ENCODE peak calls at places on chromosomes 3 and 15, in five cellular contexts. F, Q, B, D and X are unnamed samples.

GRCh38 chr3:52063026-52063723 is 6.8 kb upstream of the DUSP7 start:
- DNase-seq in F (no peak), Q (no peak), B (no peak), D (no peak), X (no peak)

GRCh38 chr3:197025736-197026480 is 3.7 kb downstream of the MELTF start:
- DNase-seq in F (no peak), Q (no peak), B (no peak), D (no peak), X (no peak)

GRCh38 chr15:41011055-41011815 is 58.0 kb downstream of the CHAC1 start:
- DNase-seq in F (no peak), Q (no peak), B (peak), D (no peak), X (no peak)

GRCh38 chr3:128481438-128481942 is 11.5 kb downstream of the GATA2 start:
- DNase-seq in F (no peak), Q (no peak), B (no peak), D (no peak), X (no peak)

GRCh38 chr3:79253704-79254103 is 514.1 kb downstream of the ROBO1 start:
- DNase-seq in F (no peak), Q (no peak), B (no peak), D (no peak), X (no peak)

GRCh38 chr3:195698325-195699147 is 22.2 kb upstream of the MUC20 start:
- DNase-seq in F (no peak), Q (no peak), B (no peak), D (no peak), X (no peak)

GRCh38 chr15:68379058-68379758 is 52.8 kb downstream of the ITGA11 start:
- DNase-seq in F (no peak), Q (no peak), B (no peak), D (no peak), X (no peak)

GRCh38 chr15:90887037-90887481 is 2.8 kb downstream of the FES start:
- DNase-seq in F (no peak), Q (no peak), B (no peak), D (no peak), X (no peak)

GRCh38 chr3:66499881-66500574 is 794 bp downstream of the LRIG1 start:
- DNase-seq in F (peak), Q (peak), B (peak), D (no peak), X (no peak)

GRCh38 chr3:114310701-114311100 is 16.9 kb downstream of the TIGIT start:
- DNase-seq in F (no peak), Q (no peak), B (no peak), D (no peak), X (no peak)

GRCh38 chr3:69084326-69084667 is 440 bp upstream of the ARL6IP5 start:
- DNase-seq in F (no peak), Q (no peak), B (peak), D (no peak), X (peak)

GRCh38 chr3:119524931-119525662 is 26.8 kb downstream of the TIMMDC1 start:
- DNase-seq in F (no peak), Q (no peak), B (peak), D (no peak), X (peak)

GRCh38 chr15:94924971-94925593 is 693.7 kb downstream of the MCTP2 start:
- DNase-seq in F (no peak), Q (no peak), B (peak), D (no peak), X (no peak)

GRCh38 chr3:86830566-86830965 is 160.4 kb downstream of the VGLL3 start:
- DNase-seq in F (no peak), Q (no peak), B (peak), D (no peak), X (peak)

GRCh38 chr15:30865257-30865656 is 38.5 kb upstream of the FAN1 start:
- DNase-seq in F (no peak), Q (no peak), B (no peak), D (no peak), X (no peak)

GRCh38 chr3:66039590-66039887 is 821 bp upstream of the MAGI1 start:
- DNase-seq in F (no peak), Q (no peak), B (peak), D (no peak), X (peak)

GRCh38 chr3:160929595-160929994 is 173.6 kb downstream of the PPM1L start:
- DNase-seq in F (no peak), Q (no peak), B (no peak), D (no peak), X (peak)

GRCh38 chr3:53218136-53218535 is 37.7 kb downstream of the TKT start:
- DNase-seq in F (no peak), Q (no peak), B (no peak), D (no peak), X (no peak)

GRCh38 chr3:194256040-194256945 is 94.8 kb downstream of the CPN2 start:
- DNase-seq in F (no peak), Q (no peak), B (no peak), D (no peak), X (no peak)

GRCh38 chr3:1404270-1404669 is 311.4 kb downstream of the CNTN6 start:
- DNase-seq in F (no peak), Q (no peak), B (peak), D (no peak), X (peak)

GRCh38 chr15:101193063-101193712 is 58.7 kb downstream of the CHSY1 start:
- DNase-seq in F (no peak), Q (no peak), B (no peak), D (no peak), X (no peak)

GRCh38 chr15:66481107-66481856 is 16.3 kb downstream of the SNAPC5 start:
- DNase-seq in F (no peak), Q (no peak), B (peak), D (no peak), X (no peak)

GRCh38 chr3:123028233-123028828 is 768 bp upstream of the SEMA5B start:
- DNase-seq in F (no peak), Q (no peak), B (peak), D (no peak), X (peak)

GRCh38 chr15:56052389-56053045 is 59.1 kb upstream of the NEDD4 start:
- DNase-seq in F (no peak), Q (no peak), B (peak), D (no peak), X (no peak)

GRCh38 chr3:124032881-124033359 is 41.0 kb upstream of the ROPN1 start:
- DNase-seq in F (peak), Q (peak), B (peak), D (peak), X (peak)

GRCh38 chr3:15934389-15935195 is 136.8 kb upstream of the ANKRD28 start:
- DNase-seq in F (no peak), Q (no peak), B (no peak), D (no peak), X (no peak)

GRCh38 chr3:186451371-186451770 is 89.3 kb upstream of the DGKG start:
- DNase-seq in F (no peak), Q (no peak), B (no peak), D (no peak), X (no peak)

GRCh38 chr3:184952671-184953070 is 140.7 kb downstream of the VPS8 start:
- DNase-seq in F (no peak), Q (no peak), B (peak), D (no peak), X (no peak)

GRCh38 chr3:176274161-176274560 is 923.1 kb downstream of the TBL1XR1 start:
- DNase-seq in F (no peak), Q (no peak), B (no peak), D (no peak), X (no peak)

GRCh38 chr3:60743631-60744164 is 507.6 kb downstream of the FHIT start:
- DNase-seq in F (no peak), Q (no peak), B (no peak), D (no peak), X (no peak)

GRCh38 chr3:16365454-16366128 is 100.6 kb downstream of the OXNAD1 start:
- DNase-seq in F (no peak), Q (no peak), B (no peak), D (no peak), X (no peak)

GRCh38 chr3:42831321-42831713 is 22.1 kb downstream of the ACKR2 start:
- DNase-seq in F (peak), Q (peak), B (peak), D (no peak), X (peak)

GRCh38 chr15:101012326-101013040 is 93.3 kb downstream of the LRRK1 start:
- DNase-seq in F (no peak), Q (no peak), B (no peak), D (no peak), X (no peak)

GRCh38 chr3:42153039-42153438 is 61.9 kb downstream of the TRAK1 start:
- DNase-seq in F (no peak), Q (no peak), B (no peak), D (no peak), X (no peak)

GRCh38 chr15:65400760-65401606 is 21.8 kb downstream of the IGDCC4 start:
- DNase-seq in F (peak), Q (no peak), B (peak), D (no peak), X (peak)